ENCODE peak calls at places on chromosome 20, in ten cellular contexts. D, T, L, R, K, U, N, B, Y and X are unnamed samples.

GRCh38 chr20:9215539-9215938 is 146.7 kb downstream of the PLCB4 start:
- DNase-seq in D (no peak), L (peak), T (no peak), N (no peak), U (no peak), R (no peak), B (peak), Y (no peak), K (no peak), X (no peak)

GRCh38 chr20:4637081-4637797 is 84.5 kb upstream of the PRND start:
- DNase-seq in N (no peak), R (no peak), Y (no peak), T (no peak), K (no peak), U (peak), L (no peak), D (no peak), B (peak), X (no peak)

GRCh38 chr20:63690898-63691710 is 5.3 kb upstream of the TNFRSF6B start:
- DNase-seq in T (no peak), K (peak), B (no peak), N (no peak), Y (no peak), R (no peak), L (no peak), U (no peak), D (no peak), X (no peak)

GRCh38 chr20:9686866-9687265 is 152.0 kb downstream of the PAK5 start:
- DNase-seq in U (no peak), B (peak), D (no peak), N (no peak), R (no peak), L (no peak), Y (no peak), T (no peak), K (no peak), X (no peak)

GRCh38 chr20:50838707-50839385 is 44.0 kb downstream of the BCAS4 start:
- DNase-seq in N (no peak), D (no peak), Y (no peak), R (no peak), L (no peak), K (no peak), T (no peak), B (no peak), U (no peak), X (no peak)

GRCh38 chr20:56657879-56658278 is 28.8 kb downstream of the TFAP2C start:
- DNase-seq in B (no peak), Y (no peak), D (no peak), K (no peak), R (no peak), N (no peak), T (no peak), U (no peak), L (no peak), X (no peak)

GRCh38 chr20:3696200-3696599 is 14.4 kb upstream of the ADAM33 start:
- DNase-seq in N (no peak), R (no peak), T (no peak), K (no peak), Y (no peak), U (no peak), L (no peak), D (no peak), B (no peak), X (no peak)

GRCh38 chr20:9035129-9035528 is 33.8 kb upstream of the PLCB4 start:
- DNase-seq in Y (peak), N (peak), T (no peak), B (no peak), U (peak), L (peak), K (peak), R (no peak), D (no peak), X (peak)

GRCh38 chr20:45014671-45015415 is 48.5 kb downstream of the STK4 start:
- DNase-seq in Y (no peak), D (no peak), B (no peak), L (no peak), N (no peak), K (peak), U (peak), R (no peak), T (no peak), X (peak)

GRCh38 chr20:13953227-13953626 is 37.2 kb downstream of the SEL1L2 start:
- DNase-seq in D (no peak), U (no peak), N (no peak), L (no peak), B (peak), T (no peak), K (no peak), Y (no peak), R (no peak), X (no peak)
- TF ChIP-seq CTCF in D (no peak), U (no peak), N (no peak), L (no peak), B (peak), T (no peak), K (peak), Y (no peak), R (no peak), X (no peak)

GRCh38 chr20:23101696-23102095 is 15.6 kb upstream of the CD93 start:
- DNase-seq in B (no peak), U (no peak), R (no peak), K (no peak), T (no peak), L (no peak), N (no peak), D (no peak), Y (no peak), X (no peak)

GRCh38 chr20:23103284-23104018 is 17.3 kb upstream of the CD93 start:
- DNase-seq in K (no peak), R (no peak), D (no peak), N (no peak), L (no peak), Y (no peak), U (peak), T (no peak), B (no peak), X (peak)

GRCh38 chr20:23105193-23105592 is 19.1 kb upstream of the CD93 start:
- DNase-seq in U (no peak), Y (no peak), K (no peak), L (no peak), R (no peak), T (no peak), N (no peak), B (no peak), D (no peak), X (no peak)

GRCh38 chr20:23108871-23109270 is 22.7 kb upstream of the CD93 start:
- DNase-seq in U (no peak), B (no peak), N (no peak), K (no peak), D (no peak), L (no peak), Y (peak), T (no peak), R (no peak), X (no peak)

DNA sequence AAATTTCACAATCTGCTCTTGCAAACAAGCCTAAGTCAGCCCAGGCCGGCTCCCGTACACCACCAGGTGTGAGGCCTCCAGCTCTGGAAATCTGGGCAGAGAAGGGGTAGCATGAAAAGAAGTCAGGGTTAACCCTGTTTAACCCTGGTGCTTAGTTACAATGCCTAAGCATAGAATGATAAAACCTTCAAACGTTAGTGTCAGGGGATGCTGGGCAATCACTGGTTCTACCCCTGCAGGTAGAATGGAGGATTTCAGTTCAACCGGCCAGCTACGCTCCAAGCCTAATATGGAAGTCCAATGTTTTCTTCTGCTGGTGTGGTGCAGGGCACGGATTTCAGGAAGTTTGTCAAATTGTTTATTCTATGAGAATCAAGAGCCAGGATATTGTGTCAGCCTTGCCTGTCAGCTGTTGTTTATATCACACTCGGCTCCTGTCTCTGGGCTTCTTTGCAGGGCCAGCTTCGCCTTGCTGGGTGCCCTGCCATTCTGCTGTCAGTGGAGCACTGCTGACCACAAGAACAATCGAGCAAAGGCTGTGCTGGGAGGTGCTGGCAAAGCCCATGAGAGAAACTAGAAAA is 20.2 kb upstream of the CD93 start:
- DNase-seq in U (no peak), R (no peak), Y (peak), D (no peak), L (no peak), N (no peak), B (no peak), K (no peak), T (no peak), X (no peak)
- TF ChIP-seq CTCF in U (no peak), R (no peak), Y (no peak), D (peak), L (no peak), N (no peak), B (no peak), K (no peak), T (no peak), X (no peak)

DNA sequence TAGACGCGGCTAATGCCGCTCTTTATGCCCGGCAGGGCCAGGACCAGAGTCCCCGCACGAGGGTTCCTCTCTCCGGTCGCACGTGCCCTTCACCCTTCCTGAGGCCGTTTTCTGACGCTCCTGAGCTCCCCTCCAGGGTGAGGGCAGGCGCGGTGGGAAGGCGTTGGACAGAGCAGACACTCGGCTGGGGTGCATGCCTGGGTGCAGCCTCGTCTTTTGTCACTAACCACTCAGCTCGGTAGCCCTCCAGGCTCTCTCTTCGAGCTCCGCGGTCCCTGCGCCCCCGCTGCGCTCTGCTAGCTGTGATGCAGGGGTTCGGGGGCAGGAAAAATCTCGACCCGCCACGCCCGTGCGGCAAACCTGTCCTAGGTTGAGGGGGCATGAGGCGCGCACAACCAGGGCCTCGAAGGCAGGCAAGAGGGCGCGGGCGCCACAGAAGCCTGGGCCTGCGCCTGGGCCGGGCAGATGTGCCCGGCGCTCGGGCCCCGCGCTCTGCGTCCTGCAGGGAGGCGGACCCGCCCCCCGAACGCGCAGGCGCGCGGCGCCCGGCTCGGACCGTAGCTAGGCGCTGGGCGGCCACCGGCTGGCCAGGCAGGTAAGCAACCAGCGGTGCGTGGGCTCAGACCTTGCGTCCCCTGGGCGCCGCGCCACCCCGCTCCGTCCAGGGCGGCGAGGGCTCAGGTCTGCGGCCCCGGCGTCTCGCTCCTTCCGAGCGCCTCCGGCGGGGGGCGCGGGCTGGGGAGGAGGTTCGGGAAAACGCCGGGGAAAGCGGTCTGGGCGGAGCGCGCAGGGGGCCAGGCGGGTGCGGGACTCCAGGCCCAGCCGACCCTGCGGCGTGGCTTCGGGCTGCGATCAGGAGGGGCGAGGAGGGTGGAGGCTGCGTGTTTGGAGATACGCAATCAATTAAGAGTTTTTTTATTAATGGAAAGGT is at the start of gene L3MBTL1:
- DNase-seq in Y (peak), D (peak), B (peak), T (peak), L (peak), N (no peak), R (no peak), K (peak), U (peak), X (peak)
- TF ChIP-seq CTCF in Y (no peak), D (no peak), B (peak), T (no peak), L (no peak), N (no peak), R (no peak), K (no peak), U (no peak), X (no peak)

DNA sequence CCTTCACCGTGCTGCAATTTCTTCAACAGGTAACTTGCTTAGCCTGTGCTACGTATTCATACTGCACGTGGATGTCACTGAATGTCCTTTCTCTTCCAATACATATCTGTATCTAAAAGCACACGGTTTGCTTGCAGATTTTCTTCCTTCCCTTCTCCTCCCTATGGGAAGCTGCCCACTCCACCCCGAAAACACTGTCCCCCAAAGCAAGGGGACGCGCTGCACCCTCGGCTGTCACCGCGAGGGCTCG is 708 bp downstream of the TMX4 start:
- DNase-seq in L (no peak), U (no peak), T (no peak), B (no peak), R (no peak), D (no peak), N (no peak), K (no peak), Y (no peak), X (peak)
- TF ChIP-seq CTCF in L (no peak), U (peak), T (no peak), B (no peak), R (no peak), D (no peak), N (no peak), K (no peak), Y (no peak), X (no peak)